ENCODE peak calls at places on chromosomes 5 and 9, in eight cellular contexts. X is progenitor cell of endocrine pancreas; S is heart left ventricle; R is kidney glomerular epithelial cell; Q is ACHN; I is choroid plexus epithelial cell; C is transverse colon; N is CD8-positive, alpha-beta T cell. Z is an unnamed sample.

GRCh38 chr5:87069974-87070608 is 197.6 kb upstream of the RASA1 start:
- DNase-seq in N (no peak), S (no peak), X (no peak), I (peak; percentile 88), C (peak; percentile 49), R (peak; percentile 73), Q (peak; percentile 69), Z (peak; percentile 27)

GRCh38 chr5:79890871-79891249 is 100.2 kb downstream of the MTX3 start:
- DNase-seq in I (no peak), R (no peak), N (no peak), C (no peak), Q (no peak), S (no peak), X (no peak), Z (no peak)

GRCh38 chr5:73625314-73625904 is 587 bp upstream of the ARHGEF28 start:
- DNase-seq in I (peak; percentile 48), S (no peak), R (no peak), N (no peak), C (no peak), X (no peak), Q (no peak), Z (no peak)

GRCh38 chr5:58711965-58712364 is 129.1 kb downstream of the RAB3C start:
- DNase-seq in X (no peak), Q (no peak), R (no peak), C (no peak), S (no peak), N (no peak), I (no peak), Z (no peak)

GRCh38 chr5:34929150-34929719 is at the start of gene DNAJC21:
- DNase-seq in R (peak; percentile 95), Q (peak; percentile 94), X (peak; percentile 96), I (peak; percentile 97), N (peak; percentile 98), S (peak; percentile 99), C (peak; percentile 98), Z (peak; percentile 33)

GRCh38 chr5:135129307-135129706 is 95.3 kb upstream of the PITX1 start:
- DNase-seq in N (no peak), X (no peak), C (no peak), S (no peak), Q (no peak), R (no peak), I (no peak), Z (no peak)

GRCh38 chr9:136852664-136853595 is 784 bp downstream of the MAMDC4 start:
- DNase-seq in Q (no peak), N (no peak), X (no peak), S (peak; percentile 22), R (no peak), I (no peak), C (no peak), Z (no peak)

GRCh38 chr9:34996905-34997279 is 7.3 kb downstream of the DNAJB5 start:
- DNase-seq in S (no peak), N (no peak), I (no peak), X (no peak), R (peak; percentile 21), Q (no peak), C (no peak), Z (peak; percentile 76)

GRCh38 chr5:150412319-150413175 is at the start of gene CD74:
- DNase-seq in I (peak; percentile 66), Q (peak; percentile 86), N (peak; percentile 93), S (peak; percentile 83), X (peak; percentile 50), C (peak; percentile 92), R (peak; percentile 96), Z (peak; percentile 56)

GRCh38 chr9:134449180-134449916 is 123.1 kb downstream of the RXRA start:
- DNase-seq in N (peak; percentile 86), I (peak; percentile 98), R (peak; percentile 90), S (peak; percentile 94), C (peak; percentile 88), X (peak; percentile 81), Q (peak; percentile 67), Z (peak; percentile 31)

GRCh38 chr9:97502984-97503861 is 1.8 kb downstream of the TMOD1 start:
- DNase-seq in Q (no peak), S (no peak), C (no peak), X (no peak), I (no peak), R (no peak), N (no peak), Z (no peak)

GRCh38 chr9:38482918-38483592 is 58.8 kb upstream of the IGFBPL1 start:
- DNase-seq in I (peak; percentile 26), X (no peak), C (no peak), S (no peak), N (no peak), R (no peak), Q (no peak), Z (no peak)

GRCh38 chr5:5039918-5040317 is 100.2 kb upstream of the ADAMTS16 start:
- DNase-seq in R (no peak), N (no peak), X (no peak), Q (no peak), S (no peak), I (no peak), C (no peak), Z (no peak)

GRCh38 chr5:43396762-43397304 is 15.4 kb downstream of the CCL28 start:
- DNase-seq in I (peak; percentile 34), N (peak; percentile 80), R (peak; percentile 20), Q (peak; percentile 51), X (no peak), S (no peak), C (peak; percentile 45), Z (no peak)

GRCh38 chr5:55232194-55232984 is 1.0 kb downstream of the CCNO start:
- DNase-seq in I (no peak), R (peak; percentile 27), S (no peak), X (peak; percentile 17), Q (peak; percentile 50), C (peak; percentile 49), N (peak; percentile 49), Z (no peak)

GRCh38 chr9:130285271-130285670 is 19.7 kb downstream of the HMCN2 start:
- DNase-seq in C (no peak), S (no peak), I (no peak), Q (no peak), X (no peak), R (no peak), N (no peak), Z (no peak)

GRCh38 chr9:133120343-133121199 is 469 bp downstream of the RALGDS start:
- DNase-seq in X (no peak), I (no peak), R (no peak), N (no peak), S (no peak), C (no peak), Q (no peak), Z (no peak)

GRCh38 chr9:89850633-89851325 is 246.0 kb downstream of the GADD45G start:
- DNase-seq in X (no peak), S (no peak), R (no peak), N (no peak), C (peak; percentile 38), Q (no peak), I (no peak), Z (no peak)

GRCh38 chr9:99162759-99163364 is 57.9 kb downstream of the TGFBR1 start:
- DNase-seq in R (peak; percentile 47), Q (peak; percentile 34), C (no peak), S (no peak), X (no peak), N (no peak), I (peak; percentile 68), Z (no peak)

GRCh38 chr5:138843789-138844461 is 31.2 kb downstream of the LRRTM2 start:
- DNase-seq in Q (no peak), X (no peak), N (no peak), S (no peak), C (no peak), R (no peak), I (peak; percentile 58), Z (no peak)

GRCh38 chr9:123395276-123396006 is 39.4 kb downstream of the CRB2 start:
- DNase-seq in I (peak; percentile 7), C (no peak), S (no peak), X (no peak), Q (no peak), R (peak; percentile 39), N (no peak), Z (no peak)

GRCh38 chr5:56693220-56693579 is 122.1 kb upstream of the MAP3K1 start:
- DNase-seq in X (no peak), N (no peak), R (no peak), C (no peak), I (no peak), S (no peak), Q (no peak), Z (no peak)

GRCh38 chr5:125719681-125720676 is 703.2 kb upstream of the GRAMD2B start:
- DNase-seq in I (peak; percentile 73), C (no peak), X (no peak), N (no peak), S (no peak), Q (no peak), R (no peak), Z (no peak)

GRCh38 chr5:45750574-45750973 is 54.4 kb upstream of the HCN1 start:
- DNase-seq in I (no peak), Q (no peak), C (no peak), N (no peak), X (no peak), R (no peak), S (no peak), Z (no peak)

GRCh38 chr5:31059889-31060288 is 133.6 kb upstream of the CDH6 start:
- DNase-seq in S (no peak), Q (no peak), R (no peak), I (peak; percentile 20), C (no peak), N (no peak), X (no peak), Z (no peak)

GRCh38 chr5:28473531-28474107 is 1435.2 kb upstream of the CDH9 start:
- DNase-seq in R (peak; percentile 9), C (no peak), Q (no peak), X (no peak), N (no peak), I (peak; percentile 78), S (no peak), Z (no peak)

GRCh38 chr5:125129151-125129806 is 382.8 kb upstream of the ZNF608 start:
- DNase-seq in R (no peak), N (no peak), C (no peak), S (no peak), I (no peak), Q (no peak), X (no peak), Z (no peak)

GRCh38 chr5:88736494-88736893 is 146.5 kb downstream of the MEF2C start:
- DNase-seq in N (no peak), X (no peak), C (no peak), I (no peak), R (no peak), S (no peak), Q (no peak), Z (no peak)

GRCh38 chr9:125654121-125654520 is 52.9 kb downstream of the MAPKAP1 start:
- DNase-seq in C (no peak), N (no peak), I (no peak), X (no peak), R (no peak), Q (no peak), S (no peak), Z (no peak)

GRCh38 chr5:112005533-112005926 is 248.5 kb upstream of the NREP start:
- DNase-seq in X (no peak), C (no peak), Q (peak; percentile 1), I (peak; percentile 15), S (no peak), R (peak; percentile 57), N (no peak), Z (no peak)

GRCh38 chr5:2996248-2996647 is 244.8 kb upstream of the IRX2 start:
- DNase-seq in S (no peak), R (no peak), I (no peak), C (no peak), N (no peak), Q (no peak), X (no peak), Z (no peak)

Z was measured in epithelial cell of proximal tubule.